ENCODE peak calls at places on chromosomes 2 and 18, in eight cellular contexts. J is uterus; S is H1; M is A549; R is CD8-positive, alpha-beta memory T cell; U is MM.1S; P is heart left ventricle; B is aorta. D is an unnamed sample. For H3K4me1, the result is how much of the 10 kb centered on the place peaks cover.

GRCh38 chr2:53498210-53498609 is 269.4 kb upstream of the CHAC2 start:
- DNase-seq in P (no peak), U (no peak), M (no peak), S (no peak), J (no peak), B (no peak), R (no peak), D (no peak)

GRCh38 chr2:239327536-239328305 is 73.1 kb downstream of the HDAC4 start:
- DNase-seq in J (no peak), M (no peak), R (no peak), B (no peak), U (no peak), S (peak), P (peak), D (peak)

GRCh38 chr2:226552571-226553285 is 246.9 kb downstream of the IRS1 start:
- DNase-seq in U (no peak), B (no peak), P (no peak), M (no peak), J (no peak), S (no peak), R (no peak), D (no peak)

GRCh38 chr2:128416366-128416765 is 97.7 kb upstream of the HS6ST1 start:
- DNase-seq in J (no peak), U (no peak), R (no peak), S (peak), P (no peak), B (no peak), M (no peak), D (no peak)

GRCh38 chr18:37505321-37505720 is 60.3 kb downstream of the CELF4 start:
- DNase-seq in U (no peak), S (no peak), J (no peak), B (no peak), P (no peak), M (no peak), R (no peak), D (no peak)

GRCh38 chr2:173462908-173463840 is 108.5 kb downstream of the CDCA7 start:
- DNase-seq in M (no peak), B (no peak), P (no peak), J (no peak), S (no peak), R (no peak), U (no peak), D (no peak)

GRCh38 chr2:172552547-172553291 is 3.2 kb upstream of the PDK1 start:
- DNase-seq in B (no peak), P (no peak), S (no peak), R (no peak), U (no peak), J (no peak), M (no peak), D (no peak)

GRCh38 chr2:88651646-88652045 is 24.4 kb upstream of the EIF2AK3 start:
- DNase-seq in M (no peak), S (no peak), R (no peak), J (no peak), P (no peak), U (no peak), B (no peak), D (no peak)

GRCh38 chr2:7881038-7881437 is 800.8 kb upstream of the ID2 start:
- DNase-seq in S (no peak), R (no peak), P (no peak), M (no peak), J (no peak), U (no peak), B (no peak), D (no peak)

GRCh38 chr2:45497355-45497754 is 113.7 kb downstream of the SRBD1 start:
- DNase-seq in P (no peak), B (no peak), R (no peak), J (no peak), S (no peak), M (no peak), U (peak), D (no peak)

GRCh38 chr2:19764998-19765397 is 136.8 kb downstream of the TTC32 start:
- DNase-seq in B (no peak), J (no peak), R (no peak), M (no peak), S (no peak), P (no peak), U (no peak), D (no peak)

GRCh38 chr2:110639972-110640371 is 37.9 kb downstream of the BUB1 start:
- DNase-seq in B (no peak), P (peak), M (no peak), U (no peak), S (no peak), R (no peak), J (no peak), D (no peak)

GRCh38 chr2:191665286-191665685 is 12.7 kb upstream of the NABP1 start:
- DNase-seq in R (no peak), B (no peak), J (no peak), U (no peak), P (no peak), M (no peak), S (no peak), D (no peak)

GRCh38 chr2:51981813-51982212 is 949.9 kb upstream of the NRXN1 start:
- DNase-seq in B (no peak), M (no peak), P (no peak), R (no peak), J (no peak), S (no peak), U (no peak), D (no peak)

GRCh38 chr2:113826346-113827285 is 63.3 kb upstream of the ACTR3 start:
- DNase-seq in J (no peak), S (no peak), M (no peak), B (no peak), R (no peak), U (no peak), P (no peak), D (no peak)

GRCh38 chr2:85748948-85749875 is 4.6 kb upstream of the ATOH8 start:
- DNase-seq in M (no peak), S (no peak), P (no peak), B (peak), J (no peak), R (no peak), U (no peak), D (peak)

GRCh38 chr2:27878825-27879224 is 11.4 kb downstream of the RBKS start:
- DNase-seq in B (no peak), S (no peak), P (no peak), M (no peak), U (no peak), J (no peak), R (no peak), D (no peak)

GRCh38 chr2:230067990-230068657 is 600 bp downstream of the SLC16A14 start:
- DNase-seq in P (peak), S (peak), R (peak), M (peak), B (peak), J (peak), U (peak), D (no peak)

GRCh38 chr2:85772841-85773491 is 19.2 kb downstream of the ATOH8 start:
- DNase-seq in M (no peak), J (no peak), R (no peak), P (peak), U (no peak), S (no peak), B (no peak), D (no peak)

GRCh38 chr2:239394346-239394945 is 6.4 kb downstream of the HDAC4 start:
- DNase-seq in U (no peak), P (no peak), M (no peak), R (no peak), B (no peak), S (no peak), J (peak), D (peak)

GRCh38 chr2:96798733-96799622 is 17.1 kb upstream of the CNNM3 start:
- DNase-seq in R (no peak), J (no peak), P (no peak), M (no peak), U (no peak), B (peak), S (no peak), D (no peak)

GRCh38 chr2:235721586-235721985 is 227.7 kb downstream of the AGAP1 start:
- DNase-seq in S (no peak), J (no peak), B (no peak), P (no peak), U (no peak), R (no peak), M (no peak), D (no peak)

GRCh38 chr2:64405476-64406406 is 48.2 kb upstream of the LGALSL start:
- DNase-seq in U (no peak), J (peak), R (no peak), M (no peak), P (no peak), B (no peak), S (no peak), D (peak)

GRCh38 chr2:118614856-118615255 is 232.6 kb downstream of the EN1 start:
- DNase-seq in P (no peak), U (no peak), R (no peak), M (no peak), B (no peak), S (no peak), J (no peak), D (no peak)

GRCh38 chr18:57802166-57802868 is 798 bp downstream of the ATP8B1 start:
- DNase-seq in R (no peak), P (no peak), M (no peak), J (no peak), U (no peak), S (peak), B (no peak), D (no peak)
- H3K4me1 ChIP-seq in R (under half), P (under half), M (half or more), J (under half), U (under half), S (under half), B (under half), D (under half)

GRCh38 chr2:33074197-33074596 is 127.4 kb downstream of the LTBP1 start:
- DNase-seq in P (no peak), S (no peak), U (no peak), B (no peak), M (no peak), J (no peak), R (no peak), D (no peak)

GRCh38 chr2:33068261-33068660 is 121.5 kb downstream of the LTBP1 start:
- DNase-seq in P (no peak), S (no peak), J (no peak), M (no peak), U (no peak), R (no peak), B (no peak), D (no peak)

GRCh38 chr2:33069894-33070651 is 123.3 kb downstream of the LTBP1 start:
- DNase-seq in S (no peak), B (peak), M (peak), U (no peak), J (peak), R (no peak), P (no peak), D (peak)

GRCh38 chr2:33073018-33073417 is 126.3 kb downstream of the LTBP1 start:
- DNase-seq in J (no peak), S (no peak), B (no peak), U (no peak), M (no peak), P (no peak), R (no peak), D (no peak)

GRCh38 chr2:33071591-33071990 is 124.8 kb downstream of the LTBP1 start:
- DNase-seq in R (no peak), S (no peak), B (no peak), J (no peak), U (no peak), P (no peak), M (no peak), D (no peak)
- H3K4me1 ChIP-seq in R (under half), S (under half), B (under half), J (under half), U (under half), P (under half), M (half or more), D (under half)

GRCh38 chr18:31230495-31230894 is 67.8 kb upstream of the DSC1 start:
- DNase-seq in J (no peak), P (no peak), B (no peak), M (peak), R (no peak), S (no peak), U (no peak), D (no peak)

GRCh38 chr18:31233550-31234306 is 71.1 kb upstream of the DSC1 start:
- DNase-seq in M (no peak), P (no peak), U (no peak), S (no peak), J (no peak), B (no peak), R (no peak), D (no peak)

GRCh38 chr18:31229829-31230228 is 67.2 kb upstream of the DSC1 start:
- DNase-seq in J (no peak), R (no peak), M (no peak), B (no peak), S (no peak), P (no peak), U (no peak), D (no peak)

GRCh38 chr18:31232779-31233424 is 70.2 kb upstream of the DSC1 start:
- DNase-seq in J (no peak), S (no peak), U (no peak), P (no peak), R (no peak), B (no peak), M (no peak), D (no peak)

GRCh38 chr18:31232000-31232399 is 69.3 kb upstream of the DSC1 start:
- DNase-seq in R (no peak), P (no peak), J (no peak), B (no peak), U (no peak), M (no peak), S (no peak), D (no peak)
- H3K4me1 ChIP-seq in R (under half), P (under half), J (under half), B (under half), U (under half), M (under half), S (under half), D (under half)

DNA sequence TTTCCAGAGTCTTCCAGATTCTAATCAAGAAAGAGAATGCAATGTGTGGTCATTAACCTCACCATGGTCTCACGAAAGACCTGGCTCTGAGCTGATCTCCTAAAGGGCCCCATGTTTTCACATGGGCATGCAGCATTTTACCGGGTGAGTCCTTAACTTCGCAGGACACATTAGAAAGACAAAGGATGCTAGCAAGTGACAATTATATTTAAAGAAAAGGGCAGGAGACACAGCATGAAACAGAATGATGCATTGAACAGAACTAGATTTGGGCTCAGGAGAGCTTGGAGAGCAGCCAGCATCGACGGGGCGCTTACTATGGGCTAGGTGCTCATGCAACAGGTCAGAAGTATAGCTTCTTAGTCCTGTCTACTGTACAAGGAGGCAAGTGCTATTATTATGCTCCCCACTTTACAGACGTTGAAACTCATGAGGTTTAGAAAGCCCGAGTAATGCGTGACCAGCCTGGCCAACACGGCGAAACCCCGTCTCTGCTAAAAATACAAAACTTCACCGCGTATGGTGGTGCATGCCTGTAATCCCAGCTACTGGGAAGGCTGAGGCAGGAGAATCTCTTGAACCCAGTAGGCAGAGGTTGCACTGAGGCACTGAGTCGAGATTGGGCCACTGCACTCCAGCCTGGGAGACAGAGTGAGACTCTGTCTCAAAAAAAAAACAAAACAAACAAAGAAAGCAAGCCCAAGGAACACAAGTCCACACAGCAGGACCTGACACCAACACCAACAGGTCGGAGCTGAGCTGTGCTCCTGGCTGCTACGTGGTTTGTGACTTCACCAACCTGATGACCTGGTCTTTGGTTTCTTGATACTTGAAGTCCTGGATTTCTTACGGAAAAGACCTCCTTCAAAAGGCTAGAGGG is 16.1 kb downstream of the MBP start:
- DNase-seq in B (peak), P (peak), R (no peak), U (no peak), S (no peak), M (no peak), J (peak), D (no peak)
- H3K4me1 ChIP-seq in B (under half), P (under half), R (half or more), U (under half), S (under half), M (under half), J (under half), D (half or more)

GRCh38 chr2:68762665-68763064 is 28.1 kb downstream of the ARHGAP25 start:
- DNase-seq in S (no peak), U (peak), B (no peak), R (peak), J (no peak), M (no peak), P (no peak), D (no peak)
- H3K4me1 ChIP-seq in S (under half), U (half or more), B (under half), R (half or more), J (under half), M (under half), P (under half), D (under half)

GRCh38 chr2:36481709-36482108 is 116.3 kb downstream of the FEZ2 start:
- DNase-seq in J (no peak), R (no peak), M (no peak), U (no peak), P (no peak), B (no peak), S (no peak), D (no peak)

GRCh38 chr2:36480596-36480995 is 117.4 kb downstream of the FEZ2 start:
- DNase-seq in R (no peak), P (no peak), B (no peak), J (no peak), S (no peak), M (no peak), U (no peak), D (no peak)

GRCh38 chr2:36479406-36479805 is 118.6 kb downstream of the FEZ2 start:
- DNase-seq in M (no peak), B (no peak), P (no peak), U (no peak), S (no peak), R (no peak), J (no peak), D (no peak)

GRCh38 chr2:36478999-36479398 is 119.0 kb downstream of the FEZ2 start:
- DNase-seq in R (no peak), P (no peak), B (no peak), J (no peak), M (no peak), U (peak), S (no peak), D (no peak)

DNA sequence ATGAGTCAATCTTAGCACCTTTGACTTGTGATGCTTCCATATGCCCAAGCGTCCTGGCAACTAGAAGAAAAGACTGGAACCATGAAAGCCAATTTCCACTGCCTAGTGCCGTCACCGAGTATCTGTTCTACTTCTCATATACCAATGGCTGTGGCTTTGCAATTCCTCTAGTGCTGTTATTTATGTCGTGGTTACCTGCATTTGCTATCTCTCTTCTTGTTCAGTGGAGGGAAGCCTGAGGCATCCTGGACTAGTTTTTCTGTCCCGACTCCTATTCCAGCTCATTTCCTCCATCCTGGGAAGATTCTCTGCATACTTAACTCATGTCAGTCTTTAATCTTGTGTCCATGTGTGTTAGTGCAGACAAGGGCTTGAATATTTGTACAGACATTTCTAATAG is 117.9 kb downstream of the FEZ2 start:
- DNase-seq in R (no peak), J (no peak), U (no peak), B (no peak), P (no peak), S (no peak), M (no peak), D (no peak)
- H3K4me1 ChIP-seq in R (under half), J (under half), U (under half), B (under half), P (under half), S (under half), M (half or more), D (under half)

GRCh38 chr2:161384864-161385263 is 31.2 kb upstream of the TBR1 start:
- DNase-seq in S (no peak), U (peak), B (no peak), R (peak), M (no peak), J (no peak), P (no peak), D (no peak)

GRCh38 chr2:161391737-161392506 is 24.2 kb upstream of the TBR1 start:
- DNase-seq in B (no peak), P (no peak), S (no peak), R (no peak), J (no peak), U (no peak), M (no peak), D (no peak)

GRCh38 chr2:161382747-161383146 is 33.4 kb upstream of the TBR1 start:
- DNase-seq in J (no peak), S (no peak), R (no peak), U (no peak), M (no peak), P (no peak), B (no peak), D (no peak)

GRCh38 chr2:161386228-161386627 is 29.9 kb upstream of the TBR1 start:
- DNase-seq in B (no peak), J (no peak), P (no peak), M (no peak), S (no peak), R (no peak), U (no peak), D (no peak)

GRCh38 chr2:161388146-161388779 is 27.8 kb upstream of the TBR1 start:
- DNase-seq in J (no peak), M (no peak), P (no peak), S (no peak), B (no peak), R (no peak), U (no peak), D (no peak)
- H3K4me1 ChIP-seq in J (under half), M (under half), P (under half), S (under half), B (under half), R (under half), U (under half), D (under half)

GRCh38 chr2:157843935-157844334 is 32.2 kb downstream of the ACVR1 start:
- DNase-seq in P (no peak), J (no peak), B (no peak), M (no peak), U (no peak), S (no peak), R (no peak), D (no peak)

GRCh38 chr2:157841485-157841884 is 34.6 kb downstream of the ACVR1 start:
- DNase-seq in J (no peak), R (no peak), B (no peak), S (no peak), P (no peak), U (no peak), M (no peak), D (no peak)

GRCh38 chr2:157839822-157840221 is 36.3 kb downstream of the ACVR1 start:
- DNase-seq in S (no peak), J (no peak), U (no peak), M (no peak), P (no peak), R (no peak), B (no peak), D (no peak)

GRCh38 chr2:157840568-157841156 is 35.5 kb downstream of the ACVR1 start:
- DNase-seq in S (no peak), U (no peak), B (peak), M (no peak), R (no peak), J (peak), P (peak), D (peak)

DNA sequence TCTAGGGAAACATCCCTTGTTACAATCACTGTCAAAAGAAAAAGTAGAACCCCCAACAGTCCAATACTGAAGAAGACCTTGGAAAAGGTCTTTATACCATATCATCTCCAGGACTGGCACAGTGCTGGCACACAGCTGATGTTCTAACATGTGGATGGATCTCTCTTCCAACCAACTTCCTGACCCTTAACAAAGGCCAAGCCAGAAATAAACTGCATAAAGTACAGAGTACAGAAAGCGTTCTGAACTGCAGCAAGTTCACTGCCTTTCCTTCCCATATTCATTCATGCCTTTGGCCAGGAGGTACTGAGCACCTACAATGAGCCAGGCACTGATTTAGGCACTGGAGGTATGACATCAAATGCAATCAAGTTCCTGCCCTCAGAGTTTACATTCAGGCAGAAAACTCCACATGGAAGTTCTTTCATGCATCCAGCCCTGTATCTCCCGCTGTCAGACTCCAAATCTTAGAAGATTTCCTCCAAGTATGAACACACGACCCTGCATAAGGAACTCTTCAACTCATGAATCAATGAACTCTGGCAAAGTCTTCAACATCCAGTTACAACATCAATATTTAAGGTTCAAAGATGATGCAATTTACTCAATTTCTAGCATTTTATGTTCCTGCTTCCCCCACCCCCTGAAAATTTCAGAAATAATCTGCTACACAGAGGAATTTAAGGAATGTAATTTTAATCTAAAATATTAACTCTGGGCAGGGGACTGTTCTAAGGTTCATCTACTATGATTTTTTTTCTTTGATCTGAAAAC is 33.8 kb downstream of the ACVR1 start:
- DNase-seq in R (no peak), P (no peak), S (no peak), J (no peak), U (no peak), B (no peak), M (no peak), D (no peak)
- H3K4me1 ChIP-seq in R (under half), P (half or more), S (under half), J (under half), U (under half), B (under half), M (under half), D (half or more)